ENCODE peak calls at places on chromosomes 4 and X, in nine cellular contexts. Y is HCT116, O is fibroblast of lung, S is heart left ventricle, J is heart right ventricle, X is BJ, C is PC-9, G is tibial artery, R is PC-3. M is an unnamed sample. For H3K36me3 and H3K27me3, the result is how much of the 10 kb centered on the place peaks cover.

GRCh38 chrX:49773993-49774392 is 55.1 kb upstream of the PAGE4 start:
- DNase-seq in Y (no peak), O (no peak), S (no peak), J (no peak), X (no peak), C (no peak), G (no peak), R (no peak), M (no peak)

GRCh38 chrX:10629905-10630304 is 9.5 kb upstream of the MID1 start:
- DNase-seq in Y (no peak), O (no peak), S (no peak), J (no peak), X (no peak), C (no peak), G (no peak), R (no peak), M (no peak)

GRCh38 chr4:143411527-143412480 is 75.1 kb downstream of the GAB1 start:
- DNase-seq in Y (no peak), O (peak), S (no peak), J (no peak), X (no peak), C (no peak), G (no peak), R (no peak), M (no peak)

GRCh38 chrX:129227376-129227775 is 295.9 kb downstream of the SMARCA1 start:
- DNase-seq in Y (no peak), O (no peak), S (no peak), J (no peak), X (no peak), C (no peak), G (no peak), R (no peak), M (no peak)

GRCh38 chrX:111519215-111519614 is 7.8 kb downstream of the SERTM2 start:
- DNase-seq in Y (no peak), O (peak), S (no peak), J (no peak), X (no peak), C (no peak), G (no peak), R (no peak), M (peak)

GRCh38 chrX:15606064-15606590 is 5.4 kb upstream of the ACE2 start:
- DNase-seq in Y (no peak), O (no peak), S (no peak), J (no peak), X (no peak), C (no peak), G (no peak), R (peak), M (no peak)

GRCh38 chr4:150867148-150867547 is 147.9 kb downstream of the LRBA start:
- DNase-seq in Y (peak), O (peak), S (no peak), J (no peak), X (peak), C (peak), G (no peak), R (peak), M (no peak)

GRCh38 chr4:25981749-25982148 is 67.7 kb downstream of the SMIM20 start:
- DNase-seq in Y (no peak), O (no peak), S (peak), J (peak), X (no peak), C (no peak), G (no peak), R (peak), M (no peak)

GRCh38 chr4:41572414-41572986 is 34.5 kb downstream of the LIMCH1 start:
- DNase-seq in Y (no peak), O (peak), S (no peak), J (no peak), X (peak), C (no peak), G (no peak), R (no peak), M (no peak)

GRCh38 chr4:159937595-159937994 is 834.7 kb downstream of the RAPGEF2 start:
- DNase-seq in Y (no peak), O (peak), S (no peak), J (no peak), X (no peak), C (no peak), G (no peak), R (no peak), M (no peak)

GRCh38 chr4:1112174-1112820 is 1.1 kb downstream of the RNF212 start:
- DNase-seq in Y (no peak), O (no peak), S (no peak), J (no peak), X (no peak), C (no peak), G (no peak), R (no peak), M (no peak)

GRCh38 chr4:149048451-149049143 is 606.4 kb upstream of the NR3C2 start:
- DNase-seq in Y (no peak), O (no peak), S (no peak), J (no peak), X (no peak), C (no peak), G (no peak), R (no peak), M (no peak)

GRCh38 chr4:17115546-17115945 is 217.1 kb upstream of the LDB2 start:
- DNase-seq in Y (no peak), O (no peak), S (no peak), J (no peak), X (no peak), C (no peak), G (no peak), R (no peak), M (no peak)

GRCh38 chr4:90069151-90069550 is 58.0 kb upstream of the CCSER1 start:
- DNase-seq in Y (peak), O (peak), S (no peak), J (no peak), X (no peak), C (no peak), G (no peak), R (peak), M (peak)

GRCh38 chr4:7546809-7547367 is 112.2 kb upstream of the PSAPL1 start:
- DNase-seq in Y (no peak), O (peak), S (no peak), J (no peak), X (peak), C (no peak), G (no peak), R (peak), M (no peak)

GRCh38 chrX:13898603-13899002 is 81.7 kb upstream of the GPM6B start:
- DNase-seq in Y (no peak), O (peak), S (no peak), J (no peak), X (no peak), C (no peak), G (no peak), R (peak), M (no peak)

GRCh38 chr4:168514249-168514852 is 17.5 kb downstream of the PALLD start:
- DNase-seq in Y (no peak), O (peak), S (no peak), J (no peak), X (no peak), C (peak), G (no peak), R (peak), M (no peak)

GRCh38 chr4:111781611-111782010 is 363.6 kb upstream of the FAM241A start:
- DNase-seq in Y (peak), O (peak), S (no peak), J (no peak), X (no peak), C (peak), G (no peak), R (peak), M (no peak)

GRCh38 chr4:18733956-18734872 is 712.7 kb upstream of the LCORL start:
- DNase-seq in Y (no peak), O (no peak), S (peak), J (peak), X (no peak), C (no peak), G (no peak), R (no peak), M (no peak)

GRCh38 chrX:346034-346813 is 27.6 kb upstream of the GTPBP6 start:
- DNase-seq in Y (no peak), O (no peak), S (peak), J (no peak), X (no peak), C (no peak), G (no peak), R (no peak), M (no peak)

GRCh38 chrX:141673946-141674345 is 24.6 kb downstream of the SPANXD start:
- DNase-seq in Y (no peak), O (no peak), S (no peak), J (no peak), X (no peak), C (no peak), G (no peak), R (peak), M (no peak)

GRCh38 chr4:111648056-111648455 is 497.2 kb upstream of the FAM241A start:
- DNase-seq in Y (no peak), O (no peak), S (no peak), J (no peak), X (no peak), C (no peak), G (no peak), R (no peak), M (no peak)

GRCh38 chrX:102712967-102713677 is 874 bp downstream of the GPRASP2 start:
- DNase-seq in Y (no peak), O (peak), S (peak), J (peak), X (no peak), C (peak), G (peak), R (peak), M (no peak)

GRCh38 chr4:111693754-111694153 is 451.5 kb upstream of the FAM241A start:
- DNase-seq in Y (no peak), O (no peak), S (no peak), J (no peak), X (no peak), C (no peak), G (no peak), R (no peak), M (no peak)

GRCh38 chrX:91414710-91415109 is 19.9 kb upstream of the PABPC5 start:
- DNase-seq in Y (no peak), O (no peak), S (no peak), J (no peak), X (no peak), C (no peak), G (no peak), R (peak), M (no peak)

GRCh38 chr4:3879681-3880594 is 113.8 kb downstream of the ADRA2C start:
- DNase-seq in Y (no peak), O (no peak), S (no peak), J (no peak), X (no peak), C (no peak), G (no peak), R (no peak), M (no peak)

GRCh38 chrX:108261541-108262218 is 170.1 kb downstream of the ATG4A start:
- DNase-seq in Y (no peak), O (peak), S (no peak), J (no peak), X (no peak), C (no peak), G (no peak), R (peak), M (no peak)

GRCh38 chr4:53189011-53189410 is 176.8 kb downstream of the SCFD2 start:
- DNase-seq in Y (no peak), O (peak), S (no peak), J (no peak), X (peak), C (no peak), G (no peak), R (no peak), M (no peak)

GRCh38 chr4:31655328-31655727 is 935.2 kb downstream of the PCDH7 start:
- DNase-seq in Y (no peak), O (peak), S (no peak), J (no peak), X (no peak), C (no peak), G (no peak), R (peak), M (no peak)

GRCh38 chr4:168859100-168859499 is 151.0 kb downstream of the CBR4 start:
- DNase-seq in Y (no peak), O (no peak), S (no peak), J (no peak), X (no peak), C (no peak), G (no peak), R (no peak), M (no peak)

GRCh38 chrX:368811-369562 is 17.7 kb downstream of the PPP2R3B start:
- DNase-seq in Y (no peak), O (peak), S (peak), J (no peak), X (no peak), C (no peak), G (no peak), R (no peak), M (no peak)

GRCh38 chr4:14857986-14858385 is 144.3 kb upstream of the CPEB2 start:
- DNase-seq in Y (no peak), O (no peak), S (no peak), J (no peak), X (no peak), C (no peak), G (no peak), R (no peak), M (no peak)

GRCh38 chrX:25941559-25942250 is 196.4 kb upstream of the MAGEB18 start:
- DNase-seq in Y (no peak), O (peak), S (no peak), J (no peak), X (no peak), C (no peak), G (no peak), R (peak), M (peak)

GRCh38 chr4:1984406-1985191 is 24.2 kb downstream of the NELFA start:
- DNase-seq in Y (no peak), O (no peak), S (no peak), J (no peak), X (no peak), C (no peak), G (no peak), R (no peak), M (no peak)

GRCh38 chr4:176273741-176274140 is 4.7 kb upstream of the ASB5 start:
- DNase-seq in Y (no peak), O (peak), S (no peak), J (no peak), X (no peak), C (no peak), G (no peak), R (no peak), M (no peak)

DNA sequence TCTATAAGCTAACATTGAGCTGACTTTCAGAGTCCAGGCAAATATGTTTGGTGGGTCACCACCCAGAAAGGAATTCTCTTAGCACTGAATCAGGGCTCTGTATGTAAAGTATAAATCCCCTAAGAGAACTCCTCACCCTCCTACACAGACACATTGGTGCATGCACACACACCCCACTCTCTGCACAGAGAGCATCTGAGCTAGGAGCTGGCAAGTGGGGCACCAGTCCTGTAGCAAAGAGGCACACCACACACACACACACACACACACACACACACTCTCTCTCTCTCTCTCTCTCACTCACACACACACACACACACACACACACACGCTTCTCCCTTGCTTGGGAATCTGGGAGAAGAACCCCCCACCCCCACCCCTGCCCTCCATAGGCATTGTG is 3.2 kb downstream of the SLITRK2 start:
- DNase-seq in Y (no peak), O (no peak), S (no peak), J (no peak), X (no peak), C (no peak), G (no peak), R (no peak), M (no peak)
- H3K4me3 ChIP-seq in Y (no peak), O (no peak), S (no peak), J (no peak), X (no peak), C (no peak), G (no peak), R (no peak), M (no peak)

DNA sequence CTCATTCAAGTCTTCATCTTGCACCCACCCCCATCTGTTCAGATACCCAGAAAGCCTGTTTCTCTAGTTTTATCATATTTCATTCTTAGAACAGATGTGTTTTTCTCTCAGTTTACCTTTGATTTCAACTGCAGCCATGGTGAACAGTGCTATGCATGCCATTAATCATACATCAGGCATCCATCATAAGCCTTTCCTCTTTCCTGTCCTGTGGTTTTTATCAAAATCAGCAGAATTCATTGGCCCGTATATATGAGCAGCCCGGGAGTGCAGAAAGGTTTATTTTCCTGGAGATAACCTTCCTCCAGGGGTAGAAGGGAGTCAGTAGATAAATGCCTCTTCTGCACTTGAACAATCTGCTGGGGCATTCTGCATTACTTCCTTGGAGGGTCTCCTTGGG is 65.7 kb downstream of the IL21 start:
- DNase-seq in Y (no peak), O (no peak), S (no peak), J (no peak), X (no peak), C (no peak), G (no peak), R (no peak), M (no peak)
- H3K36me3 ChIP-seq in Y (under half), O (under half), S (under half), J (under half), X (under half), C (under half), G (under half), R (under half), M (under half)

GRCh38 chr4:153789741-153790651 is 1.1 kb upstream of the SFRP2 start:
- DNase-seq in Y (no peak), O (no peak), S (no peak), J (no peak), X (no peak), C (no peak), G (peak), R (no peak), M (no peak)

GRCh38 chr4:153787156-153787555 is 1.7 kb downstream of the SFRP2 start:
- DNase-seq in Y (no peak), O (no peak), S (no peak), J (no peak), X (no peak), C (no peak), G (no peak), R (no peak), M (no peak)

GRCh38 chr4:153785830-153786721 is 2.8 kb downstream of the SFRP2 start:
- DNase-seq in Y (peak), O (peak), S (no peak), J (no peak), X (no peak), C (no peak), G (no peak), R (peak), M (no peak)

GRCh38 chr4:153788419-153789276 is at the start of gene SFRP2:
- DNase-seq in Y (no peak), O (no peak), S (no peak), J (no peak), X (no peak), C (no peak), G (peak), R (no peak), M (no peak)

GRCh38 chr4:153788064-153788418 is 842 bp downstream of the SFRP2 start:
- DNase-seq in Y (no peak), O (no peak), S (no peak), J (no peak), X (no peak), C (no peak), G (peak), R (no peak), M (no peak)
- H3K27me3 ChIP-seq in Y (under half), O (under half), S (half or more), J (half or more), X (under half), C (under half), G (half or more), R (under half), M (half or more)

GRCh38 chr4:137627938-137628460 is 95.7 kb upstream of the PCDH18 start:
- DNase-seq in Y (no peak), O (no peak), S (no peak), J (no peak), X (no peak), C (no peak), G (no peak), R (peak), M (no peak)

GRCh38 chr4:137621056-137621455 is 88.8 kb upstream of the PCDH18 start:
- DNase-seq in Y (no peak), O (peak), S (no peak), J (no peak), X (no peak), C (no peak), G (no peak), R (no peak), M (no peak)

GRCh38 chr4:137623013-137623412 is 90.7 kb upstream of the PCDH18 start:
- DNase-seq in Y (no peak), O (no peak), S (no peak), J (no peak), X (no peak), C (no peak), G (no peak), R (no peak), M (no peak)
- H3K4me3 ChIP-seq in Y (no peak), O (no peak), S (no peak), J (no peak), X (no peak), C (no peak), G (no peak), R (no peak), M (no peak)

DNA sequence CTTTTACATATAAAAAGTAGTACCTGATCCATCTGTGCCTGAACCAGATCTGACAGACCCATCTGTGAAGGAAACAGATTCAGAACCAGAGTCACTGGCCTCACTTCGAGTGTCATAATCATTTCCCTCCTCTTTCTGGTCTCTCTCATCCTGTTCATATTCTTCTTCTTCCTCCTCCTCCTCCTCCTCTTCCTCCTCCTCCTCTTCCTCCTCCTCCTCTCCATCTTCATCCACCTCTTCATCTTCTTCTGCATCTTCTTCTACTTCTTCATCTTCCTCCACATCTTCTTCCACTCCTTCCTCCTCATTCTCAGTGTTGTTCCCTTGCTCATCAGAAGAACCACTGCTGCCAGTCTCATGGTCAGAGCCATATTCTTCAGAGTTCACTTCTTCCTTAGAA is 12.9 kb downstream of the YTHDC1 start:
- DNase-seq in Y (no peak), O (no peak), S (no peak), J (no peak), X (no peak), C (no peak), G (no peak), R (no peak), M (no peak)
- H3K36me3 ChIP-seq in Y (under half), O (under half), S (under half), J (half or more), X (under half), C (under half), G (under half), R (half or more), M (under half)